ENCODE peak calls at places on chromosomes 6 and 20, in six cellular contexts. Z is IMR-90, Y is mesenchymal stem cell, F is H9, A is mesendoderm, D is H1. E is an unnamed sample. For H3K4me1, the result is how much of the 10 kb centered on the place peaks cover.

GRCh38 chr20:36399147-36399968 is 93.2 kb downstream of the DLGAP4 start:
- DNase-seq in Y (peak), F (peak), A (peak), D (peak), Z (peak), E (peak)

GRCh38 chr6:157755032-157755751 is 67.9 kb upstream of the SNX9 start:
- DNase-seq in Y (no peak), D (no peak), F (no peak), Z (peak), A (peak), E (no peak)

GRCh38 chr6:89944826-89945407 is 50.6 kb downstream of the GJA10 start:
- DNase-seq in Y (peak), A (no peak), F (no peak), D (no peak), Z (peak), E (no peak)

GRCh38 chr6:107115695-107116327 is 496 bp upstream of the BEND3 start:
- DNase-seq in F (peak), Y (peak), A (peak), Z (no peak), D (peak), E (peak)

GRCh38 chr6:158384671-158385110 is 72.4 kb downstream of the TULP4 start:
- DNase-seq in Y (no peak), F (no peak), D (no peak), A (no peak), Z (peak), E (no peak)

GRCh38 chr6:3228791-3229565 is 1.5 kb upstream of the TUBB2B start:
- DNase-seq in Y (peak), F (peak), Z (no peak), A (peak), D (peak), E (peak)

GRCh38 chr20:48846516-48847492 is 19.0 kb upstream of the PREX1 start:
- DNase-seq in Z (no peak), A (peak), Y (no peak), F (peak), D (peak), E (no peak)

GRCh38 chr20:44891826-44892225 is 6.3 kb downstream of the YWHAB start:
- DNase-seq in F (no peak), D (no peak), Y (no peak), Z (no peak), A (no peak), E (no peak)

GRCh38 chr20:31602779-31603441 is 2.2 kb upstream of the ID1 start:
- DNase-seq in Y (peak), A (no peak), F (no peak), D (no peak), Z (peak), E (no peak)

GRCh38 chr20:50642288-50642803 is 49.0 kb downstream of the RIPOR3 start:
- DNase-seq in F (peak), A (peak), Z (no peak), D (no peak), Y (peak), E (no peak)

GRCh38 chr20:61118429-61119224 is 133.4 kb upstream of the CDH4 start:
- DNase-seq in F (no peak), A (no peak), Z (peak), Y (peak), D (no peak), E (no peak)

GRCh38 chr20:2108498-2108897 is 6.9 kb downstream of the STK35 start:
- DNase-seq in D (no peak), F (no peak), Z (no peak), Y (no peak), A (no peak), E (no peak)

GRCh38 chr6:23642849-23643248 is 483.2 kb upstream of the NRSN1 start:
- DNase-seq in Z (no peak), Y (no peak), D (no peak), F (no peak), A (no peak), E (no peak)

GRCh38 chr20:1326031-1326930 is 2.7 kb downstream of the SDCBP2 start:
- DNase-seq in D (no peak), A (no peak), Z (peak), Y (peak), F (peak), E (no peak)

GRCh38 chr20:13464702-13465101 is 174.0 kb downstream of the TASP1 start:
- DNase-seq in A (no peak), F (no peak), D (no peak), Y (peak), Z (peak), E (no peak)

GRCh38 chr6:134217516-134218140 is 100.3 kb downstream of the SGK1 start:
- DNase-seq in F (no peak), A (no peak), D (no peak), Z (no peak), Y (peak), E (no peak)

GRCh38 chr6:137699036-137699683 is 167.9 kb upstream of the TNFAIP3 start:
- DNase-seq in Y (peak), A (no peak), Z (peak), D (no peak), F (no peak), E (no peak)

GRCh38 chr6:144346719-144347446 is 61.7 kb downstream of the UTRN start:
- DNase-seq in Z (peak), F (no peak), A (peak), Y (peak), D (no peak), E (no peak)

GRCh38 chr6:22668307-22668706 is 98.9 kb downstream of the HDGFL1 start:
- DNase-seq in Z (peak), D (no peak), F (no peak), A (no peak), Y (no peak), E (no peak)

GRCh38 chr6:39426057-39426592 is 103.6 kb upstream of the KCNK16 start:
- DNase-seq in Z (peak), D (no peak), A (peak), Y (peak), F (no peak), E (no peak)

GRCh38 chr6:12717356-12717755 is 789 bp downstream of the PHACTR1 start:
- DNase-seq in Z (no peak), Y (no peak), F (no peak), D (no peak), A (no peak), E (no peak)

GRCh38 chr6:48032156-48032555 is 78.8 kb downstream of the PTCHD4 start:
- DNase-seq in D (no peak), Y (peak), F (no peak), Z (peak), A (peak), E (no peak)

GRCh38 chr6:52994031-52994788 is 874 bp downstream of the GSTA4 start:
- DNase-seq in D (no peak), Z (peak), A (peak), Y (peak), F (no peak), E (peak)

GRCh38 chr6:3194535-3195376 is 32.7 kb downstream of the TUBB2B start:
- DNase-seq in F (peak), Z (peak), Y (peak), A (peak), D (peak), E (peak)

GRCh38 chr6:150212745-150213144 is 69.9 kb downstream of the PPP1R14C start:
- DNase-seq in Y (peak), F (no peak), A (no peak), D (no peak), Z (peak), E (no peak)

GRCh38 chr6:10416863-10417641 is 2.2 kb upstream of the TFAP2A start:
- DNase-seq in A (peak), Z (no peak), D (peak), F (peak), Y (no peak), E (no peak)

GRCh38 chr6:10416516-10416862 is 1.6 kb upstream of the TFAP2A start:
- DNase-seq in D (no peak), A (no peak), F (no peak), Z (no peak), Y (no peak), E (no peak)

GRCh38 chr6:10418361-10418861 is 3.5 kb upstream of the TFAP2A start:
- DNase-seq in Z (no peak), F (no peak), A (no peak), D (peak), Y (no peak), E (no peak)

GRCh38 chr6:10418862-10419748 is 4.2 kb upstream of the TFAP2A start:
- DNase-seq in F (peak), Z (peak), A (peak), Y (no peak), D (peak), E (no peak)

GRCh38 chr6:10417681-10418104 is 2.8 kb upstream of the TFAP2A start:
- DNase-seq in D (no peak), A (peak), Y (no peak), Z (no peak), F (no peak), E (no peak)
- H3K4ac ChIP-seq in D (no peak), A (peak), Y (no peak), Z (no peak), F (no peak), E (no peak)

GRCh38 chr6:159691963-159692287 is 1.1 kb downstream of the SOD2 start:
- DNase-seq in F (no peak), Z (no peak), D (no peak), Y (peak), A (peak), E (no peak)

GRCh38 chr6:159693894-159694545 is 979 bp upstream of the SOD2 start:
- DNase-seq in D (no peak), A (peak), Y (peak), Z (peak), F (peak), E (no peak)

GRCh38 chr6:159691133-159691962 is 1.7 kb downstream of the SOD2 start:
- DNase-seq in F (no peak), D (no peak), Y (peak), A (peak), Z (peak), E (no peak)

GRCh38 chr6:159693128-159693893 is at the start of gene SOD2:
- DNase-seq in Y (peak), A (peak), Z (peak), F (peak), D (peak), E (peak)

GRCh38 chr6:159692303-159693127 is 526 bp downstream of the SOD2 start:
- DNase-seq in Y (peak), F (peak), D (no peak), A (peak), Z (peak), E (peak)
- H3K4me1 ChIP-seq in Y (under half), F (under half), D (under half), A (under half), Z (under half), E (under half)

DNA sequence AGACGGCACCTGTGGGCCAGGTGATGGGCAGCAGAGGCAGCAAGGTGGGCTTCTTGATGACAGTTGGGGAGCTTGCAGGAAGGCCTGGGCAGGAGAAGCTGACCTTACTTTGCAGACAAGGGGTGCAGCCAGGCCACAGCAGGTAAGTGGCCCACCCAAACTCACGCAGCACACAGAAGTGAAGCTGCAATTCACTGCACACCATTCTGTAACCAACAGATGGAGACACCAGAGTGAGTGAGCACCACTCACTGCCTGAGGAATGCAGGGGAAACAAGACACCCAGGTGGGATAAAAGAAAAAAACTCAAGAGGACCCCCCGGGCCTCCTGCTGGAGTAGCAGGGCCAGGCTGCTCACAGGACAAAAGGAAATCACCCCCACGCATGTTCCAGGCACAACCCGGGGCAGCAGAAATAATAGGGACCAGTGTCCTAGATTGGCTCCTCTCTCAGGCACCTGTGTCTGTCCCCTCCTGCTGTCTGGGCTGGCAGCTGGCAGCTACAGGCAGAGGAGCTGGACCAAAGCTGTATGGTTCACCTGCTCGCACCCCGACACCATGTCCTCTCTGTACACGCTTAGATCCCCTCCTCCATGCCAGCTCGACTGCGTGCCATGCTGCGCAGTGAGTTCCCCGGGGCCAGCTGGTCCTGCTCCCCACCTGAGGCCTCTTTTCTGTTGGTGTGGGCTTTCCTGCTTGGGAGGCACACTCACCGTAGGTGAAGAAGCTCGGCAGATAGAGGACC is 4.9 kb downstream of the MTCH1 start:
- DNase-seq in D (no peak), F (no peak), Z (no peak), A (peak), Y (no peak), E (no peak)
- H3K4ac ChIP-seq in D (no peak), F (no peak), Z (no peak), A (no peak), Y (no peak), E (no peak)

GRCh38 chr20:22577515-22578220 is 6.7 kb downstream of the FOXA2 start:
- DNase-seq in D (peak), F (peak), A (peak), Z (no peak), Y (no peak), E (no peak)
- H3K4me1 ChIP-seq in D (under half), F (under half), A (under half), Z (under half), Y (under half), E (under half)

DNA sequence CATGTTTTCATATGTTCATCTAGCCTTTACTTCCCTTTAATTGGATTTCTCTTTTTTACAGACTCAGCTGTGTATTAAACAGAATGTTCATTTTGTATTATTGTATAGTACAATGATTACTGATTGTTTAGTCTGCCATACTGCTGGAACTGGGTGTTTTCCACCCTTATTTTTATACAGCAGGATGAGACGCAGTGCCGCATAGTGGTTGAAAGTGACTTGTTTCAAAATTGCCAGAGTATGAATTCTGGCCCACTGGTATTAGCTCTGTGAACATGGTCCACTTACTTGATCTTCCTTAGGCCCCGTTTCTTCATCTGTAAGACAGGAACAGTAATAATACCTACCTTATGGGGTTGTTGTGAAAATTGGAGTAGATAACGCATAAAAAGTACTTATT is 22.1 kb downstream of the AFDN start:
- DNase-seq in Z (no peak), A (no peak), D (no peak), Y (no peak), F (no peak), E (no peak)
- H3K4ac ChIP-seq in Z (no peak), A (no peak), D (no peak), Y (no peak), F (no peak), E (no peak)

GRCh38 chr6:41187924-41188886 is 12.7 kb downstream of the TREML2 start:
- DNase-seq in D (peak), Y (no peak), A (no peak), F (no peak), Z (no peak), E (no peak)

GRCh38 chr6:41189968-41190367 is 11.0 kb downstream of the TREML2 start:
- DNase-seq in F (no peak), Z (no peak), Y (no peak), D (peak), A (no peak), E (no peak)

GRCh38 chr6:41184761-41185160 is 16.2 kb downstream of the TREML2 start:
- DNase-seq in F (no peak), Z (no peak), Y (no peak), D (peak), A (no peak), E (no peak)

GRCh38 chr6:41182069-41183034 is 18.6 kb downstream of the TREML2 start:
- DNase-seq in Y (peak), A (peak), D (peak), Z (peak), F (peak), E (peak)

DNA sequence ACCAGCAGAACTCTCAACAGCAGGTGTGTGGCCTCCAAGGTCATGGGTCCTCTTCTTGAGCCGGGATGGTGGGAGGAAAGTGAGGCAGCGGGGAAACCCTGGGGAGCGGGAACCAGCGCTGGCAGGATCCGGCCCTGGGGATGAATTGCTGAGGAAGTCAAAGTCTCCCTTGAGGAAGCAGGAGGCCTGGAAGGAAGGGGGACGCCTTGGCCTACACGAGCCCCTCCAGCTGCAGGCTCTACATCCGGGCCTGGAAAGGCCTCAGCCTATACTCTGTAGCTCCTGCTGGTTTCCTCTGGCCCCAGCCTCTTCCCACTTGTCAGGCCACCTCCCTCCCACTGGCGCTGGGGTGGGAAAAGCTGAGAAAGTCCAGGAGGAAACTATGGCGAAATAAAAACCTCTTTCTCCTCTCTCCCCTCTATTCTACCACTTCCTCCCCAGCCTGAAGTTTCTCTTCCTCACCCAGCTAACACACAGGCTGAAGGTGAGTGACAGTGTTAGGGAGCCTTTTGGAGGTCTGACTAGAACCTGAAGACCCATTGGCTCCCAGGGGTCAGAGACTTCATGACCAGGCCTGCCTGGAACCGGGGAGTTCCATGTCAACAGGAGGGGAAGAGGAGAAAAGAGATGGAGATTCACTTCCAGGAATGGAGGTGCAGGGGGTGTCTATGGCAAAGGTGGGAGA is 14.8 kb downstream of the TREML2 start:
- DNase-seq in Z (no peak), Y (no peak), D (peak), A (no peak), F (no peak), E (no peak)
- H3K4me1 ChIP-seq in Z (under half), Y (under half), D (under half), A (under half), F (under half), E (under half)